ENCODE peak calls at places on chromosomes 5 and 9, in five cellular contexts. One of them, this sample, is unnamed.

GRCh38 chr9:83972286-83972685 is 7.7 kb downstream of the HNRNPK start:
- DNase-seq in CD8-positive, alpha-beta T cell: no peak
- DNase-seq in lower leg skin: no peak
- DNase-seq in kidney epithelial cell: no peak
- DNase-seq in activated B cell treated with CpG ODN at 0.5 μM for 24 hours: no peak
- DNase-seq in this sample: no peak

GRCh38 chr5:59813761-59814562 is 79.6 kb downstream of the PDE4D start:
- DNase-seq in CD8-positive, alpha-beta T cell: no peak
- DNase-seq in lower leg skin: no peak
- DNase-seq in kidney epithelial cell: no peak
- DNase-seq in activated B cell treated with CpG ODN at 0.5 μM for 24 hours: no peak
- DNase-seq in this sample: no peak

GRCh38 chr5:151051066-151051930 is 29.5 kb downstream of the TNIP1 start:
- DNase-seq in CD8-positive, alpha-beta T cell: peak
- DNase-seq in lower leg skin: peak
- DNase-seq in kidney epithelial cell: no peak
- DNase-seq in activated B cell treated with CpG ODN at 0.5 μM for 24 hours: peak
- DNase-seq in this sample: peak

GRCh38 chr9:137053944-137054931 is at the start of gene ENTPD2:
- DNase-seq in CD8-positive, alpha-beta T cell: peak
- DNase-seq in lower leg skin: no peak
- DNase-seq in kidney epithelial cell: no peak
- DNase-seq in activated B cell treated with CpG ODN at 0.5 μM for 24 hours: peak
- DNase-seq in this sample: no peak

GRCh38 chr5:143233020-143233419 is 170.5 kb downstream of the NR3C1 start:
- DNase-seq in CD8-positive, alpha-beta T cell: no peak
- DNase-seq in lower leg skin: no peak
- DNase-seq in kidney epithelial cell: no peak
- DNase-seq in activated B cell treated with CpG ODN at 0.5 μM for 24 hours: no peak
- DNase-seq in this sample: no peak

GRCh38 chr9:25602366-25603044 is 75.7 kb downstream of the TUSC1 start:
- DNase-seq in CD8-positive, alpha-beta T cell: no peak
- DNase-seq in lower leg skin: no peak
- DNase-seq in kidney epithelial cell: no peak
- DNase-seq in activated B cell treated with CpG ODN at 0.5 μM for 24 hours: no peak
- DNase-seq in this sample: no peak

GRCh38 chr5:111742595-111742994 is 14.4 kb downstream of the NREP start:
- DNase-seq in CD8-positive, alpha-beta T cell: no peak
- DNase-seq in lower leg skin: no peak
- DNase-seq in kidney epithelial cell: peak
- DNase-seq in activated B cell treated with CpG ODN at 0.5 μM for 24 hours: no peak
- DNase-seq in this sample: no peak

GRCh38 chr5:78377718-78378105 is 17.3 kb downstream of the SCAMP1 start:
- DNase-seq in CD8-positive, alpha-beta T cell: no peak
- DNase-seq in lower leg skin: no peak
- DNase-seq in kidney epithelial cell: no peak
- DNase-seq in activated B cell treated with CpG ODN at 0.5 μM for 24 hours: no peak
- DNase-seq in this sample: no peak

GRCh38 chr5:103569313-103570060 is 6.9 kb upstream of the NUDT12 start:
- DNase-seq in CD8-positive, alpha-beta T cell: no peak
- DNase-seq in lower leg skin: no peak
- DNase-seq in kidney epithelial cell: peak
- DNase-seq in activated B cell treated with CpG ODN at 0.5 μM for 24 hours: no peak
- DNase-seq in this sample: no peak

GRCh38 chr9:120385606-120386389 is 194.2 kb downstream of the CDK5RAP2 start:
- DNase-seq in CD8-positive, alpha-beta T cell: no peak
- DNase-seq in lower leg skin: no peak
- DNase-seq in kidney epithelial cell: no peak
- DNase-seq in activated B cell treated with CpG ODN at 0.5 μM for 24 hours: no peak
- DNase-seq in this sample: no peak

GRCh38 chr5:143495124-143495523 is 91.6 kb upstream of the NR3C1 start:
- DNase-seq in CD8-positive, alpha-beta T cell: no peak
- DNase-seq in lower leg skin: no peak
- DNase-seq in kidney epithelial cell: no peak
- DNase-seq in activated B cell treated with CpG ODN at 0.5 μM for 24 hours: no peak
- DNase-seq in this sample: no peak

GRCh38 chr9:34412336-34412735 is 35.6 kb upstream of the MYORG start:
- DNase-seq in CD8-positive, alpha-beta T cell: no peak
- DNase-seq in lower leg skin: no peak
- DNase-seq in kidney epithelial cell: no peak
- DNase-seq in activated B cell treated with CpG ODN at 0.5 μM for 24 hours: no peak
- DNase-seq in this sample: no peak

GRCh38 chr5:10459080-10460055 is 17.7 kb downstream of the ROPN1L start:
- DNase-seq in CD8-positive, alpha-beta T cell: no peak
- DNase-seq in lower leg skin: no peak
- DNase-seq in kidney epithelial cell: no peak
- DNase-seq in activated B cell treated with CpG ODN at 0.5 μM for 24 hours: no peak
- DNase-seq in this sample: no peak

GRCh38 chr5:1410156-1411014 is 34.9 kb downstream of the SLC6A3 start:
- DNase-seq in CD8-positive, alpha-beta T cell: no peak
- DNase-seq in lower leg skin: no peak
- DNase-seq in kidney epithelial cell: no peak
- DNase-seq in activated B cell treated with CpG ODN at 0.5 μM for 24 hours: no peak
- DNase-seq in this sample: no peak

GRCh38 chr5:132429451-132430440 is 60.2 kb downstream of the SLC22A5 start:
- DNase-seq in CD8-positive, alpha-beta T cell: no peak
- DNase-seq in lower leg skin: no peak
- DNase-seq in kidney epithelial cell: no peak
- DNase-seq in activated B cell treated with CpG ODN at 0.5 μM for 24 hours: no peak
- DNase-seq in this sample: no peak

GRCh38 chr5:72302171-72302570 is 17.9 kb downstream of the MRPS27 start:
- DNase-seq in CD8-positive, alpha-beta T cell: no peak
- DNase-seq in lower leg skin: no peak
- DNase-seq in kidney epithelial cell: no peak
- DNase-seq in activated B cell treated with CpG ODN at 0.5 μM for 24 hours: no peak
- DNase-seq in this sample: no peak

GRCh38 chr9:114076237-114077161 is 1.6 kb downstream of the AMBP start:
- DNase-seq in CD8-positive, alpha-beta T cell: no peak
- DNase-seq in lower leg skin: no peak
- DNase-seq in kidney epithelial cell: no peak
- DNase-seq in activated B cell treated with CpG ODN at 0.5 μM for 24 hours: no peak
- DNase-seq in this sample: no peak
- TF ChIP-seq CTCF in CD8-positive, alpha-beta T cell: no peak
- TF ChIP-seq CTCF in lower leg skin: no peak
- TF ChIP-seq CTCF in kidney epithelial cell: no peak
- TF ChIP-seq CTCF in activated B cell treated with CpG ODN at 0.5 μM for 24 hours: no peak
- TF ChIP-seq CTCF in this sample: no peak

DNA sequence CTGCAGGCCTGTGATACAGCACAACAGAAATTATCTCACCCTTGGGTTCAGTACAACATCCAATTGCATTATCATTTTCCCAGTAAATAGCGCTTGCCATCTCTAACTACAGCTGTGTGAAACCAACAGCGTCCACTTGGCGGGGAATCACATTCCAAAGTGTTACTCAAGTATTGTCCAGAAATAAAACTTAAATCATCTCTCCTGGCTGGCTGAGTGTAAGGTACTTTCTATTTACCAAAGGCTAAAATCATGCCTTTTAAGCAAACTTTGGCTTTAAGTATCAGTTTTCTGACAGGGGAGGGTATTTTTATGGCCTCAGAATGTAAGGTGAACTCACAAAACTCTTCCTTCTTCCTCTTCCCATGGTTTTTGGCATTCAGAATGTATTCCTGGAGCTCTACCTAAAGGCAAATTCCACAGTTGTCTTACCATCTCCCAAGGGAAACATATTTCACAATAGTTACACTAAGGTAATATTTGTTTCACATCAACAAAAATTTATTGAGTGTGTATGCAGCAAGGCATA is 205.6 kb upstream of the MPDZ start:
- DNase-seq in CD8-positive, alpha-beta T cell: no peak
- DNase-seq in lower leg skin: peak
- DNase-seq in kidney epithelial cell: peak
- DNase-seq in activated B cell treated with CpG ODN at 0.5 μM for 24 hours: no peak
- DNase-seq in this sample: no peak
- TF ChIP-seq CTCF in CD8-positive, alpha-beta T cell: no peak
- TF ChIP-seq CTCF in lower leg skin: no peak
- TF ChIP-seq CTCF in kidney epithelial cell: peak
- TF ChIP-seq CTCF in activated B cell treated with CpG ODN at 0.5 μM for 24 hours: no peak
- TF ChIP-seq CTCF in this sample: no peak

DNA sequence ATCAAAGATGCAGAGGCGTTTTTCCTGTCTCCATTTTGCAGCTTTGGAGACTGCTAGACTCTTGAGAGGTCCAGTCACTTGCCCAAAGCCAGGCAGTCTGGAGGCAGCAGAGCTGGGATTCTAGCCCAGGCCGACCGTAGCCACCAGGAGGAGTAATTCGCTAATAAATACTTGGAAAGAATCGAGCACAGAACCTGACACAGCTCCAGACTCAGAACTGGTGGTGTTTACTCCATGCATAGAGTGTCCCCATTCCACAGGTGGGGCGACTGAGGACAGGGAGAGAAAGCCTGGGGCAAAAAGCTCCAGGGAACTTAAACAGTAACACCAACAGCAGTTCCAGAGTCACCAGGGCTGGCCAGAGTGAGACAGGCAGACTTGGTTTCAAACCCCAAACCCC is 10.7 kb upstream of the CERCAM start:
- DNase-seq in CD8-positive, alpha-beta T cell: no peak
- DNase-seq in lower leg skin: no peak
- DNase-seq in kidney epithelial cell: no peak
- DNase-seq in activated B cell treated with CpG ODN at 0.5 μM for 24 hours: no peak
- DNase-seq in this sample: no peak
- TF ChIP-seq CTCF in CD8-positive, alpha-beta T cell: no peak
- TF ChIP-seq CTCF in lower leg skin: no peak
- TF ChIP-seq CTCF in kidney epithelial cell: peak
- TF ChIP-seq CTCF in activated B cell treated with CpG ODN at 0.5 μM for 24 hours: no peak
- TF ChIP-seq CTCF in this sample: peak

GRCh38 chr5:88686077-88686541 is 196.9 kb downstream of the MEF2C start:
- DNase-seq in CD8-positive, alpha-beta T cell: no peak
- DNase-seq in lower leg skin: no peak
- DNase-seq in kidney epithelial cell: no peak
- DNase-seq in activated B cell treated with CpG ODN at 0.5 μM for 24 hours: no peak
- DNase-seq in this sample: no peak

GRCh38 chr5:88682797-88683496 is 200.0 kb downstream of the MEF2C start:
- DNase-seq in CD8-positive, alpha-beta T cell: no peak
- DNase-seq in lower leg skin: no peak
- DNase-seq in kidney epithelial cell: no peak
- DNase-seq in activated B cell treated with CpG ODN at 0.5 μM for 24 hours: no peak
- DNase-seq in this sample: no peak

GRCh38 chr5:88681402-88681801 is 201.6 kb downstream of the MEF2C start:
- DNase-seq in CD8-positive, alpha-beta T cell: no peak
- DNase-seq in lower leg skin: no peak
- DNase-seq in kidney epithelial cell: no peak
- DNase-seq in activated B cell treated with CpG ODN at 0.5 μM for 24 hours: no peak
- DNase-seq in this sample: no peak

GRCh38 chr5:88684136-88684500 is 198.9 kb downstream of the MEF2C start:
- DNase-seq in CD8-positive, alpha-beta T cell: no peak
- DNase-seq in lower leg skin: no peak
- DNase-seq in kidney epithelial cell: no peak
- DNase-seq in activated B cell treated with CpG ODN at 0.5 μM for 24 hours: no peak
- DNase-seq in this sample: no peak

DNA sequence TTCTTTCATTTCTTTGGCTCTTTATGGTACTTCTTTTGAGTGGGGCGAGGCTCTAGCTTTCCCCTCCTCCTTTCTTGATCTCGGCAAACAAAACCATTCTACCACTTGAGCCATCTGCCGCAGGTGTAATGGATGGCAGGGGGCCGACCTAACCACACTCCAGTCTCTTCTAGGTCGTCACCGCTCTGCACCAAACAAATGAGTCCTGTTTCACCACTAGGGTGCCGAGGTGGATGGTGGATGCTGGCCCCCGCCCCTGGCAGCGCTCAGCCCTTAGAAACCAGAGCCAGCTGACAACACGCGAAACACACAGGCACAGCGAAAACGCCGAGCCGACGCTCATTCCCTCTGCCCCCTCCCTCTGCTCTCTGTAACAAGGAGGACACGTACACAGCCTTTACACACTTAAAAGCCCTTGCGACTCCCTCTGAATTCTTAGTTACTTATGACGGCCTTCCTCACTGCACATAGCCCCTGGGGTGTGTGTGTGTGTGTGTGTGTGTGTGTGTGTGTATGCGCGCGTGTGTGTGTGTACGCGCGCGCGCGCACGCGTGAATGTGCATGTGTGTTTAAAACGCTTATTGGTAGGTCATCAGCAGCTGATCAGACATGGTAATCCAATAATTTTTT is 199.4 kb downstream of the MEF2C start:
- DNase-seq in CD8-positive, alpha-beta T cell: no peak
- DNase-seq in lower leg skin: no peak
- DNase-seq in kidney epithelial cell: no peak
- DNase-seq in activated B cell treated with CpG ODN at 0.5 μM for 24 hours: no peak
- DNase-seq in this sample: no peak
- TF ChIP-seq CTCF in CD8-positive, alpha-beta T cell: no peak
- TF ChIP-seq CTCF in lower leg skin: no peak
- TF ChIP-seq CTCF in kidney epithelial cell: no peak
- TF ChIP-seq CTCF in activated B cell treated with CpG ODN at 0.5 μM for 24 hours: no peak
- TF ChIP-seq CTCF in this sample: peak

GRCh38 chr5:169157064-169157463 is 143.9 kb downstream of the SLIT3 start:
- DNase-seq in CD8-positive, alpha-beta T cell: no peak
- DNase-seq in lower leg skin: no peak
- DNase-seq in kidney epithelial cell: no peak
- DNase-seq in activated B cell treated with CpG ODN at 0.5 μM for 24 hours: no peak
- DNase-seq in this sample: no peak

GRCh38 chr5:169161022-169161680 is 139.8 kb downstream of the SLIT3 start:
- DNase-seq in CD8-positive, alpha-beta T cell: no peak
- DNase-seq in lower leg skin: peak
- DNase-seq in kidney epithelial cell: peak
- DNase-seq in activated B cell treated with CpG ODN at 0.5 μM for 24 hours: no peak
- DNase-seq in this sample: no peak

GRCh38 chr5:169162407-169162806 is 138.5 kb downstream of the SLIT3 start:
- DNase-seq in CD8-positive, alpha-beta T cell: no peak
- DNase-seq in lower leg skin: no peak
- DNase-seq in kidney epithelial cell: no peak
- DNase-seq in activated B cell treated with CpG ODN at 0.5 μM for 24 hours: no peak
- DNase-seq in this sample: no peak

GRCh38 chr5:169158764-169159163 is 142.2 kb downstream of the SLIT3 start:
- DNase-seq in CD8-positive, alpha-beta T cell: no peak
- DNase-seq in lower leg skin: no peak
- DNase-seq in kidney epithelial cell: no peak
- DNase-seq in activated B cell treated with CpG ODN at 0.5 μM for 24 hours: no peak
- DNase-seq in this sample: no peak

DNA sequence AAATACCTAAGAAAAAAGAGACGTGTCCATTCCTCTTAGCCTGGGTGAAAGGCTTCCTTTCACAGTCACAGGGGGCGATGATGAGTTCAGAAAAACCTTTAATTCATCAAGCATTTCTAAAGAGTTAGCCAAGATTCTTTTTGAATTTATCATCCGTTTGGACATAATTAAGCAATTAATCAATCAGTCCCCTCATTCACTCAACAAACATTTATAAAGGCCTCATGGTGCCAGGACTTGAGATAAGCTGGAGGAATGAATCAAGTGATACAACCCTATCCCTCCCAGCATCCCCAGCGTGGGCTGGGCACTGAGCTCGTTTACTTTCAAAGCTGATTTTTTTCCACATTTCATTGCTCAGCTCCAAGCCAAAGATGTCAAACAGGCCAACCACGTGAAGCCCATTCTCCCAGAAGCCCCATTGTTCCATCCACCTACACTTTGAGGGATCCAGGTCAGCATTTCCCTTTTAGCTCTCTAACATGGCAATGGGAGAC is 140.5 kb downstream of the SLIT3 start:
- DNase-seq in CD8-positive, alpha-beta T cell: no peak
- DNase-seq in lower leg skin: no peak
- DNase-seq in kidney epithelial cell: no peak
- DNase-seq in activated B cell treated with CpG ODN at 0.5 μM for 24 hours: no peak
- DNase-seq in this sample: no peak
- TF ChIP-seq CTCF in CD8-positive, alpha-beta T cell: no peak
- TF ChIP-seq CTCF in lower leg skin: no peak
- TF ChIP-seq CTCF in kidney epithelial cell: peak
- TF ChIP-seq CTCF in activated B cell treated with CpG ODN at 0.5 μM for 24 hours: no peak
- TF ChIP-seq CTCF in this sample: no peak